ENCODE peak calls at places on chromosomes 2 and 18, in five cellular contexts. O is transverse colon, C is A549, N is breast epithelium, K is K562. A is an unnamed sample.

GRCh38 chr2:224749136-224749535 is 33.0 kb upstream of the CCDC195 start:
- DNase-seq in O (no peak), C (no peak), N (no peak), K (no peak), A (no peak)

GRCh38 chr2:45256867-45257641 is 247.8 kb upstream of the SIX2 start:
- DNase-seq in O (no peak), K (no peak), N (no peak), C (no peak), A (no peak)

GRCh38 chr18:62715439-62715792 is at the start of gene PHLPP1:
- DNase-seq in N (no peak), K (no peak), C (no peak), O (no peak), A (no peak)

GRCh38 chr2:30226144-30227032 is 4.9 kb upstream of the LBH start:
- DNase-seq in K (no peak), N (no peak), O (no peak), C (no peak), A (no peak)

GRCh38 chr2:231666171-231667095 is 41.9 kb upstream of the PTMA start:
- DNase-seq in O (peak), N (peak), K (peak), C (peak), A (peak)

GRCh38 chr18:55753643-55754255 is 165.8 kb upstream of the TCF4 start:
- DNase-seq in O (no peak), K (no peak), N (no peak), C (peak), A (peak)

GRCh38 chr2:10515887-10516286 is 67.8 kb upstream of the ODC1 start:
- DNase-seq in C (no peak), K (no peak), O (no peak), N (no peak), A (no peak)

GRCh38 chr2:168175469-168175868 is 71.9 kb downstream of the STK39 start:
- DNase-seq in K (no peak), N (no peak), C (no peak), O (no peak), A (no peak)

GRCh38 chr2:226122067-226122466 is 677.6 kb downstream of the IRS1 start:
- DNase-seq in N (no peak), K (no peak), O (no peak), C (no peak), A (no peak)

GRCh38 chr2:141554810-141555209 is 576.0 kb downstream of the LRP1B start:
- DNase-seq in O (no peak), N (no peak), C (peak), K (no peak), A (no peak)

GRCh38 chr2:232418466-232419244 is 12.0 kb downstream of the ALPG start:
- DNase-seq in N (no peak), O (peak), K (peak), C (no peak), A (no peak)

GRCh38 chr2:80022018-80022417 is 282.5 kb downstream of the LRRTM1 start:
- DNase-seq in K (no peak), C (no peak), O (no peak), N (no peak), A (no peak)

GRCh38 chr2:144479659-144480058 is 40.3 kb downstream of the ZEB2 start:
- DNase-seq in K (no peak), C (no peak), N (no peak), O (no peak), A (no peak)

GRCh38 chr2:109396338-109397180 is 217.2 kb downstream of the SEPTIN10 start:
- DNase-seq in O (no peak), N (no peak), K (no peak), C (no peak), A (no peak)

GRCh38 chr2:176976766-176977165 is 235.8 kb upstream of the HNRNPA3 start:
- DNase-seq in C (no peak), N (no peak), O (no peak), K (no peak), A (no peak)

GRCh38 chr2:127061377-127062273 is 45.3 kb downstream of the BIN1 start:
- DNase-seq in C (no peak), K (no peak), N (no peak), O (no peak), A (no peak)

GRCh38 chr2:88492002-88492401 is 39.5 kb upstream of the FOXI3 start:
- DNase-seq in O (no peak), C (no peak), N (no peak), K (no peak), A (no peak)

GRCh38 chr2:206556357-206556949 is 85.8 kb upstream of the FAM237A start:
- DNase-seq in O (no peak), C (peak), N (no peak), K (peak), A (no peak)

GRCh38 chr18:21362921-21363320 is 120.9 kb downstream of the GREB1L start:
- DNase-seq in K (no peak), N (no peak), C (no peak), O (no peak), A (no peak)

GRCh38 chr2:173346035-173346434 is 8.6 kb upstream of the CDCA7 start:
- DNase-seq in K (no peak), O (no peak), C (no peak), N (no peak), A (no peak)

GRCh38 chr18:46625069-46625468 is 32.0 kb downstream of the LOXHD1 start:
- DNase-seq in C (no peak), O (no peak), K (no peak), N (no peak), A (no peak)

GRCh38 chr2:165109915-165110314 is 93.9 kb downstream of the SCN3A start:
- DNase-seq in O (no peak), K (no peak), C (no peak), N (no peak), A (no peak)

GRCh38 chr2:22957441-22957840 is 427.5 kb upstream of the KLHL29 start:
- DNase-seq in N (no peak), K (no peak), C (no peak), O (no peak), A (no peak)

GRCh38 chr2:205585451-205586045 is 96.8 kb upstream of the NRP2 start:
- DNase-seq in K (no peak), N (no peak), O (no peak), C (no peak), A (no peak)

GRCh38 chr18:24388975-24389374 is 8.6 kb downstream of the OSBPL1A start:
- DNase-seq in K (no peak), O (no peak), N (no peak), C (no peak), A (no peak)

GRCh38 chr2:241036397-241036963 is 38.1 kb downstream of the SNED1 start:
- DNase-seq in N (peak), C (no peak), K (peak), O (peak), A (peak)

GRCh38 chr2:206721216-206721920 is 3.2 kb upstream of the DYTN start:
- DNase-seq in K (no peak), C (no peak), O (no peak), N (no peak), A (no peak)

GRCh38 chr18:8619835-8620577 is 10.8 kb downstream of the RAB12 start:
- DNase-seq in K (no peak), O (no peak), N (no peak), C (no peak), A (no peak)
- TF ChIP-seq POLR2A in K (no peak), O (no peak), N (no peak), C (no peak), A (no peak)

DNA sequence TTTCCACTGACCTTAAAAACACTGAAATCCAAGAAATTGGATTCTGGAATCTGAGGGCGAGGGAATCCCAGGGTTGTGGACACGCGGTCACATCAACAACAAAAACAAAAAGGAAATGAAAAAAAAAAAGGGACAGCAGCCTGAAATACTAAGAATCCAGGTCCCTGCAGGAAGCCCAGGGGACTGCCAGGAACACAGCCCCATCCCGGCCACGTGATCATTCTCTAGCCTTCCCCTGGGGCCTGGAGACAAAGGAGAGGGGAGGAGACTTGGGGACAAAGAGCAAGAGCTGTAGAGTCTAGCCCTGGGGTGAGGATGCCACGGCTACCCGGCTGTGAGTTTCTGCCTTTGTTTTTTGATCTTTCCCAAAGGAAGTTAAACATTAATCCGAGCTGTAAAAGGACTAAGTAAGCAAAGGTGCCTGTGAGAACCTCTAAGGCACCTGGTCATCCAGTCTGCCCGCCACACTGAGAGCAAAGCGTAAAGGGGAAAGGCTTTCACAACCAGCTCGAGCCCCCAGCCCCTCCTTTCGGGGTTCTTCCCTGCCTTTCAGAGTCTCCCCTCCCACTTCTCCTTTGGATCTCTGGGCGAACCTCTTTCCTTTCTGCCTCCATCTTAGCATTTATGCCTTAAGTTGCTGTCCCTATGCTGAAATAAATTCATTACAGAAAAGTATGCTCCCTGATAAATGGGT is 57.9 kb upstream of the MSH2 start:
- DNase-seq in O (peak), K (peak), C (peak), N (peak), A (peak)
- TF ChIP-seq POLR2A in O (peak), K (no peak), C (peak), N (peak), A (peak)

DNA sequence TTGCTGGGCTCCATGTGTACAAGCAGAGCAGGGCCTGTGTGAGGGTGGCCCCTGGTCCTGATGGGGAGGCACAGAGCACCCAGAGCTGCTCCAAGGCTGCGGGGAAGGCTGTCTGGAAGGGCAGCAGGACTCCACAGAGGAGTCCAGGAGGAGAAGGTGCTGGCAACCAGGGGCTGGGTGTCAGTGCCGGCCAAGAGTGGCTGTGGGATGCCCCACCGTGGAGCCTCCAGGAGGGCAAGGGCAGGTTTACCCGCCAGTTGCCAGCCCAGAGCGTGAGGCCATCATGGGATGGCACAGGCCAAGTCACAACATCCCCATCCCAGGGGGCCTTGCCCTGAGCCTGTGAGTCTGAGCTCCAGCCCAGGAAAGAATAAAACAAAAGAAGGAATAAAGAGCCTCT is 241.8 kb downstream of the NAPG start:
- DNase-seq in K (no peak), N (no peak), C (no peak), O (no peak), A (no peak)
- TF ChIP-seq POLR2A in K (no peak), N (no peak), C (no peak), O (no peak), A (no peak)

GRCh38 chr2:48420512-48421197 is 109.3 kb upstream of the STON1 start:
- DNase-seq in K (peak), C (peak), N (peak), O (peak), A (peak)
- TF ChIP-seq POLR2A in K (no peak), C (no peak), N (no peak), O (no peak), A (no peak)

GRCh38 chr18:7566587-7567486 is at the start of gene PTPRM:
- DNase-seq in K (peak), C (peak), O (peak), N (peak), A (peak)
- TF ChIP-seq POLR2A in K (no peak), C (peak), O (no peak), N (no peak), A (peak)